ENCODE peak calls at places on chromosomes 4 and X, in four cellular contexts. O is K562, F is HepG2, H is H1. L is an unnamed sample.
A peak's percentile ranks its signal among the peaks of the same experiment; 100 is the strongest.

GRCh38 chrX:7264399-7264798 is 116.4 kb upstream of the PUDP start:
- DNase-seq in F (no peak), H (no peak), O (no peak), L (peak; percentile 25)

GRCh38 chrX:66760648-66761047 is 121.8 kb upstream of the EDA2R start:
- DNase-seq in F (no peak), H (no peak), O (peak; percentile 0), L (no peak)

GRCh38 chr4:2623442-2623841 is 87.0 kb downstream of the FAM193A start:
- DNase-seq in F (no peak), O (no peak), H (no peak), L (no peak)

GRCh38 chr4:1870328-1870577 is 940 bp upstream of the NSD2 start:
- DNase-seq in O (peak; percentile 90), F (peak; percentile 80), H (no peak), L (no peak)

GRCh38 chrX:65690057-65690855 is 22.8 kb downstream of the MSN start:
- DNase-seq in F (no peak), H (no peak), O (no peak), L (no peak)

GRCh38 chrX:148928803-148929202 is 428.4 kb downstream of the AFF2 start:
- DNase-seq in H (no peak), F (no peak), O (no peak), L (no peak)

GRCh38 chr4:108166441-108167315 is 2.1 kb downstream of the LEF1 start:
- DNase-seq in H (peak; percentile 71), F (peak; percentile 10), O (peak; percentile 83), L (no peak)

GRCh38 chr4:56102581-56102980 is 153.8 kb downstream of the CEP135 start:
- DNase-seq in F (no peak), O (no peak), H (no peak), L (no peak)

GRCh38 chr4:92241094-92241493 is 62.7 kb upstream of the GRID2 start:
- DNase-seq in H (no peak), F (no peak), O (no peak), L (no peak)

GRCh38 chr4:109419679-109420078 is 13.9 kb upstream of the SEC24B start:
- DNase-seq in F (no peak), H (no peak), O (peak; percentile 35), L (no peak)

DNA sequence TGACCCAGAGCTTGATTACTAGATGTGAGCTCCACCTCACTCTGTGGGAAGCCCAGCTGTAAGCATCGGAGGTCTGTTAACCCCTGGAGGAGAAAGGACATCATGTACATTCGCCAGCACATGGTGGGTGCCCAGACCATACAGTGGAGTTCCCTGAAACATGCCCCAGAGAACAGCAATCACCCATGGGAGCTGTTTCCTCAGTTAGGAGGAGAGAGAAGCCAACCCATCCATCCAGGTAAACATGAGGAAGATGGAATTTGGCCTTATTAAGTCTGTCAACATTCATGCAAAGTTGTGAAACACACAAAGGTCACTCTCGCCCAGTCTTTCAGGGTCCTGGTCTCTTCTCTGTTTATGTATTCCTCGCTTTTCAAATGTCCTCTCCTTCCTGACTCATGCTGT is 354.7 kb downstream of the ANK2 start:
- DNase-seq in F (peak; percentile 92), O (no peak), H (no peak), L (no peak)
- TF ChIP-seq CBX5 in F (peak; percentile 73), O (no peak), H (no peak), L (no peak)

GRCh38 chrX:136907626-136908025 is 27.1 kb upstream of the RBMX start:
- DNase-seq in F (no peak), H (no peak), O (no peak), L (no peak)

GRCh38 chrX:136906921-136907510 is 26.5 kb upstream of the RBMX start:
- DNase-seq in H (no peak), O (no peak), F (no peak), L (no peak)

GRCh38 chrX:136909119-136909705 is 28.7 kb upstream of the RBMX start:
- DNase-seq in O (peak; percentile 90), H (peak; percentile 67), F (peak; percentile 26), L (peak; percentile 12)

GRCh38 chrX:136910565-136911040 is 30.1 kb upstream of the RBMX start:
- DNase-seq in F (no peak), H (no peak), O (no peak), L (no peak)

DNA sequence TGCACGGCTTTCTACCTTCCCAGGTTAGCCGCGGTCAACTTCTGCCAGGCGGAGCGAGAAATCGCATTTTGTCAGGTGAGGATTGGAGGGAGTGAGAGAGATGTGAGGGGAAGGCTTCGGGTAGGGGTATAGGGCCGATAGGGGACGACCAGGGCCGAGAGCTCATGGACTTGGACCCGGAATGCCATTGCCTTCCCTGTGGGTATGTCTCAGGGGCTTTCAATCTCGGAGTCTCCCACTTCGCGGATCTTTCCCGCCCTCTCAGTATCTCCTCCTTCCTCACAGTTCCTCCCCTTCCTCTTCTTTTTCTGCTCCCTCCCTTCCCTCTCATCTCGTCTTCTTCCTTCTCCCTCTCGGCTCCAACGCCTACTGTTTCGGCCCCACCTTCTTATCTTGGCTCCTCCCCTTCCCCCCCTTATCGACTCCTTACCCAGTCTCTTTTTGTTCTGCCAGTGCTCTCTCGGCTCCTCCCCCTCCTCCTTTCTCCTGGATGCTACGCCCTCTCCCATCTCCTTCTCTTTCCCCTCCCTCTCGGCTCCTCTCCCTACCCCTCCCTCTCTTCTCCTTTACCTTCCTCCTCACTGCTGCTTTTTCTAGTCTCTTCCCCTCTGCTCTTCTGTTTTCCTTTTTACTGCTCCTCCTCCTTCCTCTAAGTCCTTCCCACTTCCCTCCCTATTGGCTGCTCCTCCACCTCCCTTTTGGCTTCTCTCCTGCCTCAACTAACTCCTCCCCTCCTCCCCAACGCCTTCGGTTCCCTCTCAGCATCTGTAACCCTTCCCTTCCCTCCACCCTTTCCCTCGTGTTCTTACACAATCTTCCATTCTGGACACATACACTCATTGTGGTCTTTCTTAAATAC is 29.4 kb upstream of the RBMX start:
- DNase-seq in H (peak; percentile 65), O (peak; percentile 96), F (no peak), L (peak; percentile 56)
- TF ChIP-seq CBX5 in H (no peak), O (no peak), F (no peak), L (no peak)

GRCh38 chrX:9465380-9466114 is 689 bp downstream of the TBL1X start:
- DNase-seq in F (no peak), H (peak; percentile 59), O (peak; percentile 32), L (no peak)

GRCh38 chrX:9466711-9467110 is 1.9 kb downstream of the TBL1X start:
- DNase-seq in O (no peak), F (no peak), H (no peak), L (no peak)

GRCh38 chrX:9467751-9468150 is 2.9 kb downstream of the TBL1X start:
- DNase-seq in H (no peak), O (peak; percentile 20), F (no peak), L (no peak)

GRCh38 chrX:9466115-9466495 is 1.2 kb downstream of the TBL1X start:
- DNase-seq in O (peak; percentile 66), F (no peak), H (peak; percentile 44), L (no peak)

DNA sequence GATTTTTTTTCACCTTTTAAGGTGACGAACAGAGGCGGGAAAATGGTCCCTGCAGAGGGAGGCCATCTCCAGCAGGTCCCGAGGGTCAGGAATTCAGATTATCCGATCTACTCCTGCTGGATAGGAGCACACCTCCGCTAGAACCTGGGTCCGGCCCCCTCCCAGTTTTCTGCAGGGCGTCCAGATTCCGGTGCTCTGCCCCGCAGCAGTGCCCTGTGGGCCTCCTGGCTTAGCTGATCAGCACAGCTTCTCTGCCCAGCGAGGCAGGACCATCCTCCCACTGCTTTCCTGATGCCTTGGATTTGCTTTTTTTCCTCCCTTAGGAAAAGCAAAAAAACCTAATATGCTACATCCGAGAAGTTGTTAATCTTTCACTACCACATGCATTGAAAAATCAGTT is 2.3 kb downstream of the TBL1X start:
- DNase-seq in F (no peak), O (no peak), H (no peak), L (no peak)
- TF ChIP-seq CBX5 in F (no peak), O (no peak), H (no peak), L (no peak)

GRCh38 chr4:139535228-139535851 is 20.7 kb downstream of the SETD7 start:
- DNase-seq in F (no peak), H (no peak), O (no peak), L (no peak)

GRCh38 chr4:139534287-139534950 is 21.6 kb downstream of the SETD7 start:
- DNase-seq in O (no peak), H (no peak), F (no peak), L (no peak)

GRCh38 chr4:139537292-139537691 is 18.7 kb downstream of the SETD7 start:
- DNase-seq in O (no peak), H (no peak), F (no peak), L (no peak)

GRCh38 chr4:139532951-139533350 is 23.1 kb downstream of the SETD7 start:
- DNase-seq in O (no peak), H (no peak), F (no peak), L (no peak)

GRCh38 chr4:139535852-139536234 is 20.2 kb downstream of the SETD7 start:
- DNase-seq in F (no peak), H (no peak), O (no peak), L (no peak)
- TF ChIP-seq CBX5 in F (no peak), H (no peak), O (no peak), L (no peak)

DNA sequence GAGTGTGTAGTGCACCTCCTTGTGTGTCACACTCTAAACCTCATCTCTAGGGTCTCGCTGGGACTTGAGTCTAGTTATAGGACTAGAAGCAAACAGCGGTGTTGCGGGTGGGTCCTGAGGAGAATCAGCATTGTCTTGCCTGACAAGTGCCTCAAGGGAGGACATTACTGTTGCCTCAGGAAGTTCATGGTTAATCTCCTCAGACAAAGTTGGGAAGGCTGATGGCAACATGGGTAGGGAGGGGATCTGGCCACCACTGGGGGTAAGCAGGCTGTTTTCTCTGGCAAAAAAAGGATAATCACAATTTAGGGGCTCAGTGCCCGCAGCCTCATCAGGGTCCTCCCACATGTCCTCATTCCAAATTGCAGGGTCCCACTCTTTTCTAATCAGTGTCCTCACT is 12.4 kb downstream of the ASB12 start:
- DNase-seq in H (no peak), O (no peak), F (no peak), L (no peak)
- TF ChIP-seq CBX5 in H (no peak), O (no peak), F (no peak), L (no peak)

L was measured in GM12878.